ENCODE peak calls at places on chromosomes 16 and 17, in seven cellular contexts. K is KG1; C is activated CD8-positive, alpha-beta memory T cell treated with anti-CD3 and anti-CD28 coated beads for 24 hours; P is epithelial cell of esophagus; A is activated CD4-positive, alpha-beta T cell treated with anti-CD3 and anti-CD28 coated beads, Interleukin-2, amount 50 U/mL, for 1 hour; L is HS-5; X is T-helper 1 cell. V is an unnamed sample.
A peak's percentile ranks its signal among the peaks of the same experiment; 100 is the strongest.

GRCh38 chr17:42698736-42699414 is 16.5 kb downstream of the CNTNAP1 start:
- DNase-seq in K (no peak), C (no peak), P (no peak), A (no peak), L (no peak), X (no peak), V (no peak)

GRCh38 chr17:78315355-78316114 is 44.3 kb downstream of the SOCS3 start:
- DNase-seq in K (no peak), C (peak; percentile 83), P (peak; percentile 93), A (peak; percentile 50), L (peak; percentile 91), X (no peak), V (peak; percentile 52)

GRCh38 chr16:71626018-71626857 is at the start of gene MARVELD3:
- DNase-seq in K (no peak), C (peak; percentile 62), P (peak; percentile 79), A (peak; percentile 38), L (no peak), X (no peak), V (no peak)

GRCh38 chr17:81030726-81031570 is 4.0 kb upstream of the BAIAP2 start:
- DNase-seq in K (no peak), C (no peak), P (no peak), A (no peak), L (no peak), X (no peak), V (no peak)

GRCh38 chr16:11224894-11225676 is 30.9 kb downstream of the SOCS1 start:
- DNase-seq in K (peak; percentile 15), C (peak; percentile 94), P (no peak), A (peak; percentile 60), L (no peak), X (peak; percentile 62), V (no peak)

GRCh38 chr17:83050651-83051422 is 28.6 kb upstream of the METRNL start:
- DNase-seq in K (no peak), C (no peak), P (peak; percentile 47), A (no peak), L (no peak), X (no peak), V (no peak)

GRCh38 chr16:86478779-86479178 is 31.5 kb upstream of the FOXF1 start:
- DNase-seq in K (no peak), C (no peak), P (no peak), A (no peak), L (no peak), X (no peak), V (no peak)

GRCh38 chr17:80036715-80037477 is 454 bp downstream of the CCDC40 start:
- DNase-seq in K (peak; percentile 9), C (peak; percentile 73), P (no peak), A (peak; percentile 40), L (no peak), X (no peak), V (no peak)

GRCh38 chr16:20735504-20735903 is 6.1 kb downstream of the THUMPD1 start:
- DNase-seq in K (no peak), C (no peak), P (peak; percentile 9), A (no peak), L (no peak), X (no peak), V (no peak)

GRCh38 chr17:72613411-72614292 is 478.8 kb downstream of the SLC39A11 start:
- DNase-seq in K (no peak), C (no peak), P (peak; percentile 85), A (no peak), L (no peak), X (no peak), V (no peak)

GRCh38 chr17:31425646-31426045 is 34.2 kb downstream of the RAB11FIP4 start:
- DNase-seq in K (no peak), C (no peak), P (no peak), A (no peak), L (no peak), X (no peak), V (no peak)

GRCh38 chr16:28168991-28169554 is 42.7 kb downstream of the XPO6 start:
- DNase-seq in K (no peak), C (no peak), P (no peak), A (peak; percentile 62), L (no peak), X (peak; percentile 29), V (no peak)

GRCh38 chr17:16449121-16449570 is 33.8 kb downstream of the TRPV2 start:
- DNase-seq in K (no peak), C (no peak), P (peak; percentile 61), A (no peak), L (no peak), X (no peak), V (no peak)

GRCh38 chr16:106623-107324 is 28.7 kb downstream of the MPG start:
- DNase-seq in K (peak; percentile 12), C (peak; percentile 68), P (peak; percentile 82), A (peak; percentile 38), L (no peak), X (peak; percentile 35), V (peak; percentile 19)